ENCODE peak calls at places on chromosomes 6 and 20, in ten cellular contexts. S is BE2C; K is endothelial cell; D is HFF-Myc; W is stomach; P is upper lobe of right lung; F is CD8-positive, alpha-beta T cell; M is astrocyte of the cerebellum; O is GM13976; A is endodermal cell. X is an unnamed sample.

GRCh38 chr6:161169060-161169459 is 104.8 kb downstream of the AGPAT4 start:
- DNase-seq in S (no peak), K (no peak), D (no peak), W (no peak), P (no peak), F (no peak), M (no peak), O (no peak), A (no peak), X (no peak)

GRCh38 chr6:156633291-156633690 is 143.9 kb upstream of the ARID1B start:
- DNase-seq in S (no peak), K (no peak), D (no peak), W (no peak), P (no peak), F (no peak), M (no peak), O (no peak), A (no peak), X (no peak)

GRCh38 chr6:155710704-155711103 is 255.1 kb upstream of the NOX3 start:
- DNase-seq in S (no peak), K (no peak), D (no peak), W (no peak), P (no peak), F (no peak), M (no peak), O (no peak), A (no peak), X (no peak)

GRCh38 chr6:144094731-144095133 is 641 bp downstream of the SF3B5 start:
- DNase-seq in S (no peak), K (no peak), D (no peak), W (no peak), P (no peak), F (no peak), M (no peak), O (no peak), A (no peak), X (no peak)

GRCh38 chr6:3227363-3228045 is at the start of gene TUBB2B:
- DNase-seq in S (peak; percentile 95), K (peak; percentile 75), D (no peak), W (no peak), P (no peak), F (no peak), M (no peak), O (peak; percentile 74), A (peak; percentile 96), X (peak; percentile 86)

GRCh38 chr6:169689247-169689646 is 12.6 kb downstream of the WDR27 start:
- DNase-seq in S (no peak), K (no peak), D (no peak), W (no peak), P (no peak), F (no peak), M (peak; percentile 79), O (no peak), A (no peak), X (no peak)

GRCh38 chr6:2496291-2496690 is 250.9 kb upstream of the GMDS start:
- DNase-seq in S (no peak), K (no peak), D (no peak), W (no peak), P (no peak), F (no peak), M (no peak), O (no peak), A (no peak), X (no peak)

GRCh38 chr20:51022803-51023616 is at the start of gene KCNG1:
- DNase-seq in S (peak; percentile 84), K (peak; percentile 81), D (no peak), W (peak; percentile 68), P (peak; percentile 82), F (no peak), M (no peak), O (peak; percentile 87), A (peak; percentile 95), X (peak; percentile 75)

GRCh38 chr6:117677553-117678131 is 2.4 kb downstream of the NUS1 start:
- DNase-seq in S (no peak), K (no peak), D (no peak), W (no peak), P (no peak), F (no peak), M (no peak), O (no peak), A (no peak), X (no peak)

GRCh38 chr6:163984446-163984936 is 570.0 kb downstream of the QKI start:
- DNase-seq in S (no peak), K (no peak), D (no peak), W (no peak), P (no peak), F (no peak), M (no peak), O (no peak), A (no peak), X (no peak)

DNA sequence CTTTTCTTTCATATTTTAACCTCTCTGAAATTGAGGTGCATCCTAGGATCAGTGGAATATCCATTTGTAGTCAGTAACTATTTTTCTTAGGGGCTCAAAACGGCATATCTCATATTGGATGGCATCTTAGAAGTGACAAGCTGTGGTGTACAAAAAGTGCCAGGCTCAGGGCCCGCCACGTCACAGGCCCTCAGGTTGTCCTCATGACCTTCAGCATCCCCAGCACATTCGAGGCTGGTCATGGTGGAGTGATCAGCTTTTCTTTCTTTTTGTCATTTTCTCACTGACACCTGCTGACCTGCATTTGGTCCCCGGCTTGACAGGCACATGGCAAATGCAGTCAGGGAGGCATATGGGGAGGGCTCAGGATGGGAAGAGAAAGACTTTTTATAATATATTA is 7.1 kb upstream of the E2F1 start:
- DNase-seq in S (no peak), K (no peak), D (no peak), W (no peak), P (no peak), F (no peak), M (no peak), O (no peak), A (no peak), X (no peak)
- TF ChIP-seq CTCF in S (no peak), K (no peak), D (no peak), W (no peak), P (no peak), F (no peak), M (no peak), O (no peak), A (no peak), X (no peak)

GRCh38 chr6:158131926-158132325 is 36.1 kb downstream of the SERAC1 start:
- DNase-seq in S (peak; percentile 42), K (peak; percentile 8), D (peak; percentile 20), W (no peak), P (no peak), F (no peak), M (no peak), O (peak; percentile 43), A (no peak), X (no peak)
- TF ChIP-seq CTCF in S (peak; percentile 80), K (peak; percentile 69), D (peak; percentile 52), W (no peak), P (peak; percentile 21), F (peak; percentile 22), M (peak; percentile 53), O (peak; percentile 37), A (peak; percentile 66), X (peak; percentile 63)

GRCh38 chr6:150592377-150592995 is 7.2 kb upstream of the PLEKHG1 start:
- DNase-seq in S (no peak), K (no peak), D (no peak), W (no peak), P (no peak), F (no peak), M (no peak), O (no peak), A (no peak), X (no peak)

GRCh38 chr6:150596439-150596838 is 3.2 kb upstream of the PLEKHG1 start:
- DNase-seq in S (no peak), K (no peak), D (no peak), W (no peak), P (no peak), F (no peak), M (no peak), O (no peak), A (no peak), X (no peak)

GRCh38 chr6:150590448-150590847 is 9.2 kb upstream of the PLEKHG1 start:
- DNase-seq in S (no peak), K (no peak), D (no peak), W (no peak), P (no peak), F (no peak), M (no peak), O (no peak), A (no peak), X (no peak)

GRCh38 chr6:150589828-150590227 is 9.9 kb upstream of the PLEKHG1 start:
- DNase-seq in S (no peak), K (no peak), D (no peak), W (no peak), P (no peak), F (no peak), M (no peak), O (no peak), A (no peak), X (no peak)

DNA sequence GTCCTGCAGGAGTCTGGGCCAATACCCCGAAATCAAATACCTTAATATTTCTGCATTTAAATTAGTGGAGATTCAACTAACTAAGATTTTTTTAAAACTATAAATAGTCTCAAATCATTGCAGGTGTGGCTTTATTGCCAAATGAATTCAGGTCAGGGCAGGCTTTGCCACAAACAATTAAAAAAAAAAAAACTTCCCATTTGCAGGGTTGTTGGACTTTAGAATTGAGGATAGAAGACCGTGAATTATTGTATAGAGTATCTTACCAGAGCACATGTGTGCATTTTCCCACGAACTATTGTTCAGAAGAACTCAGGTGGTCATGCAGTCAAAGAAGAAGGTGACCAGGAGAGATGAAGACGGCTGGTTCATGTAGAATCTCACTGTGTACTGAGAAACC is 6.6 kb upstream of the PLEKHG1 start:
- DNase-seq in S (no peak), K (no peak), D (no peak), W (no peak), P (no peak), F (no peak), M (no peak), O (no peak), A (no peak), X (no peak)
- TF ChIP-seq CTCF in S (no peak), K (no peak), D (no peak), W (no peak), P (no peak), F (no peak), M (no peak), O (no peak), A (no peak), X (no peak)

DNA sequence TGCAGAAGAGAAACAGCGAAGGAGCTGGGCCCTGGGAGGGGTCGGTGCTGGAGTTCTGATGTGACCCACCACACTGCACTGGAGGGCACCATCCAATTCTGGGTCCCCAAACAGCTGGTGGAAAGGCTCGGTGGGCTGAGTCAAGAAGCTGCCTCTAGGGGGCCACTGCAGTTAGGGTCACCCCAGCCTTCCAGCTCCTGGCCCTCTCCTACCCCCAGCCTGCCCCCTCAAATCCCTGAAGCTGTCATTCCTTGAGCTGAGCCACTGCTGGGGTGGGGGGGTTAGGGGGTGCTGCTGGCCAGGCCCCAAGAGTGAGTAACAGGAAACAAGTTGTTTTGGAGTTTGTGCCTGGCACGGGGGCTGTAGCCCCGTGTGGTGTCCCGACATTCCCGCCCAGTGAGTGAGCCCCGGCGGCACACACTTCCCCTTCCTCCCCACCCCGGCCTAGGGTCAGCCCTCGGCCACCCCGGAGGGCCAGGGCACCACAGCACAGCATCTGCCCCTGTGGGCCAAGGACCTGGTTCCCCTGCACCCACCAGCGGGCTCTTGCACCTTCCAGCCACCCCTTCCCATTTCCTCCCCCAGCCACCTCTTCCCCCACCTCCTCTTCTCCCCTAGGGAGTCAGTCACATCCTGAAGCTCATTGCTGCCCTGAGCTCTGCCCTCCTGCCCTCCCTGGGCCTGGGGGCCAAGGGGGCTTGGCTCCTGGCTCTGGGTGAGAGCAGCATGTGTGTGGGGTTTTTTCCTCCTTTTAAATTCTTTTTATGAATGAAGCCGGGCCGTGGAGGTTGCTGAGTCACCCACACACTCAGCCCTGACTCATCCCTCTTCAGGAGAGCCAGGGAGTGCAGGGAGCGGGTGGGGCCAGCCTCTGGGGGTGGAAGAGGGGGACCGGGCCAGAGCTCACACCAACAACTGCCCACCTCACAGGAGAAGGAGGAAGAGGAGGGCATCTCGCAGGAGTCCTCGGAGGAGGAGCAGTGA is 4.6 kb downstream of the SMIM29 start:
- DNase-seq in S (peak; percentile 63), K (no peak), D (peak; percentile 85), W (peak; percentile 63), P (peak; percentile 74), F (no peak), M (peak; percentile 84), O (peak; percentile 36), A (peak; percentile 74), X (no peak)
- TF ChIP-seq CTCF in S (peak; percentile 38), K (peak; percentile 49), D (peak; percentile 51), W (no peak), P (peak; percentile 14), F (no peak), M (peak; percentile 58), O (peak; percentile 14), A (peak; percentile 60), X (peak; percentile 40)

X was measured in progenitor cell of endocrine pancreas.